ENCODE peak calls at places on chromosomes 6 and 20, in eight cellular contexts. H is RWPE1; X is lower lobe of right lung; U is heart right ventricle; Z is right lobe of liver; L is fibroblast of lung; D is progenitor cell of endocrine pancreas; I is activated CD8-positive, alpha-beta T cell treated with anti-CD3 and anti-CD28 coated beads for 36 hours. R is an unnamed sample.

GRCh38 chr6:157019115-157019628 is 242.0 kb downstream of the ARID1B start:
- DNase-seq in H (no peak), D (no peak), Z (no peak), I (no peak), U (no peak), L (no peak), X (no peak), R (no peak)

GRCh38 chr20:53085720-53086119 is 113.6 kb downstream of the TSHZ2 start:
- DNase-seq in I (no peak), D (no peak), X (no peak), Z (no peak), U (no peak), H (no peak), L (no peak), R (no peak)

GRCh38 chr6:149082320-149082719 is 235.2 kb upstream of the TAB2 start:
- DNase-seq in H (peak), D (peak), X (peak), I (peak), L (peak), Z (peak), U (peak), R (peak)

GRCh38 chr6:152948150-152948768 is 34.6 kb downstream of the FBXO5 start:
- DNase-seq in H (peak), I (no peak), U (peak), Z (no peak), D (no peak), L (peak), X (no peak), R (peak)

GRCh38 chr6:139539852-139540251 is 165.4 kb upstream of the CITED2 start:
- DNase-seq in L (peak), X (peak), H (peak), U (peak), D (no peak), Z (no peak), I (no peak), R (no peak)

GRCh38 chr20:50048420-50049166 is 64.4 kb downstream of the UBE2V1 start:
- DNase-seq in H (no peak), L (peak), I (peak), D (no peak), X (no peak), U (no peak), Z (no peak), R (no peak)

GRCh38 chr20:35762461-35762860 is 9.4 kb upstream of the PHF20 start:
- DNase-seq in L (no peak), I (no peak), D (no peak), Z (no peak), U (no peak), X (no peak), H (no peak), R (no peak)

GRCh38 chr20:39576786-39577185 is 614.6 kb downstream of the DHX35 start:
- DNase-seq in H (no peak), D (no peak), Z (no peak), X (no peak), L (no peak), I (no peak), U (no peak), R (no peak)

GRCh38 chr6:167683028-167683862 is 143.5 kb upstream of the AFDN start:
- DNase-seq in X (no peak), I (no peak), U (peak), D (no peak), Z (peak), L (peak), H (peak), R (no peak)

GRCh38 chr6:127207591-127208120 is 59.0 kb upstream of the RNF146 start:
- DNase-seq in X (no peak), L (peak), Z (no peak), D (no peak), U (no peak), H (no peak), I (no peak), R (no peak)

GRCh38 chr6:82273295-82273694 is 25.8 kb upstream of the IBTK start:
- DNase-seq in H (no peak), I (no peak), Z (no peak), X (no peak), D (no peak), U (no peak), L (no peak), R (no peak)

GRCh38 chr6:11007715-11008608 is 36.1 kb downstream of the ELOVL2 start:
- DNase-seq in Z (no peak), L (peak), D (no peak), H (peak), X (no peak), U (no peak), I (no peak), R (no peak)

GRCh38 chr6:82741996-82742385 is 323.6 kb downstream of the UBE3D start:
- DNase-seq in Z (no peak), X (no peak), I (no peak), H (no peak), D (no peak), U (no peak), L (no peak), R (no peak)

GRCh38 chr6:84411060-84411629 is 183.7 kb upstream of the CEP162 start:
- DNase-seq in X (no peak), I (no peak), L (peak), D (no peak), H (peak), U (no peak), Z (no peak), R (no peak)

GRCh38 chr20:58715709-58716475 is 23.3 kb downstream of the NPEPL1 start:
- DNase-seq in D (no peak), X (no peak), U (no peak), Z (peak), H (no peak), I (no peak), L (no peak), R (peak)

GRCh38 chr20:24720957-24721356 is 228.1 kb upstream of the CST7 start:
- DNase-seq in Z (no peak), I (no peak), H (no peak), X (no peak), D (no peak), L (no peak), U (no peak), R (no peak)

GRCh38 chr6:100237881-100238280 is 226.8 kb downstream of the SIM1 start:
- DNase-seq in Z (no peak), L (peak), U (no peak), D (no peak), I (no peak), X (no peak), H (no peak), R (no peak)

GRCh38 chr6:149925253-149925973 is 2.5 kb upstream of the RAET1G start:
- DNase-seq in U (no peak), D (no peak), X (peak), L (peak), I (no peak), Z (no peak), H (no peak), R (no peak)

DNA sequence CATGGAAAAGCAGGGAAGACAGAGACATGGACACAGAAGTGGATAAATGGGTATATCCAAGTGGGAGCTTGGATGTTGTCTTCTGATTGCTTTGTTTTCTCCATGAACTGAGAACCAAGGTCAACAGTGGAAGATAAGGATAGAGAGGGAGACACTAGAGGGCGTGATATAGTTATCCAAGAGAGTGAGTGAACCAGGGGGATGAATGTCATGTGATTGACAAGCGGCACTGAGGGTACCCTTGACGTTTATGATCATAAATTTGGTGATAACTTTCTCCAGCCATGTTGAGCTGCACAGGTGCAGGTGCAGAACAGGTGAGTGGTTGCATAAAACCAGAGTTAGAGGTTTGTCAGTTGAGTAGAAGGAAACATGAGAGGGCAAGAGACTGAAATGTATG is 20.7 kb downstream of the EBF4 start:
- DNase-seq in Z (no peak), L (no peak), X (no peak), H (no peak), U (no peak), D (no peak), I (no peak), R (no peak)
- TF ChIP-seq CTCF in Z (peak), L (peak), X (peak), H (no peak), U (no peak), D (no peak), I (peak), R (peak)

GRCh38 chr6:24600903-24601302 is 45.1 kb downstream of the KIAA0319 start:
- DNase-seq in U (no peak), L (no peak), Z (no peak), I (peak), D (no peak), X (no peak), H (no peak), R (no peak)
- TF ChIP-seq CTCF in U (no peak), L (no peak), Z (no peak), I (no peak), D (no peak), X (no peak), H (no peak), R (peak)

GRCh38 chr6:158655569-158656450 is 6.0 kb downstream of the SYTL3 start:
- DNase-seq in D (no peak), L (no peak), U (no peak), X (peak), H (no peak), I (no peak), Z (no peak), R (no peak)

GRCh38 chr6:158661156-158661555 is 11.3 kb downstream of the SYTL3 start:
- DNase-seq in X (no peak), I (no peak), D (no peak), U (no peak), L (no peak), Z (no peak), H (no peak), R (no peak)

GRCh38 chr6:158663465-158664167 is 13.8 kb downstream of the SYTL3 start:
- DNase-seq in H (no peak), L (no peak), Z (no peak), U (no peak), D (no peak), I (no peak), X (no peak), R (no peak)

GRCh38 chr6:158662607-158663464 is 13.0 kb downstream of the SYTL3 start:
- DNase-seq in X (no peak), U (no peak), D (no peak), I (no peak), H (no peak), L (peak), Z (no peak), R (no peak)

GRCh38 chr6:158660331-158660730 is 10.5 kb downstream of the SYTL3 start:
- DNase-seq in L (no peak), X (peak), I (peak), D (no peak), Z (no peak), H (peak), U (no peak), R (peak)
- TF ChIP-seq CTCF in L (peak), X (peak), I (peak), D (peak), Z (peak), H (peak), U (peak), R (peak)

GRCh38 chr6:14711056-14711703 is 534.7 kb upstream of the JARID2 start:
- DNase-seq in U (peak), X (no peak), I (peak), L (peak), H (peak), Z (no peak), D (no peak), R (peak)
- TF ChIP-seq CTCF in U (peak), X (peak), I (peak), L (peak), H (no peak), Z (peak), D (peak), R (peak)

GRCh38 chr6:113959235-113959634 is 11.7 kb downstream of the HDAC2 start:
- DNase-seq in H (no peak), U (no peak), Z (no peak), D (no peak), X (no peak), I (no peak), L (no peak), R (no peak)

GRCh38 chr6:113960795-113961194 is 10.2 kb downstream of the HDAC2 start:
- DNase-seq in Z (no peak), D (no peak), H (no peak), U (no peak), I (no peak), X (no peak), L (no peak), R (no peak)
- TF ChIP-seq CTCF in Z (no peak), D (no peak), H (no peak), U (no peak), I (no peak), X (no peak), L (no peak), R (no peak)

GRCh38 chr20:32285082-32285620 is 7.7 kb downstream of the KIF3B start:
- DNase-seq in X (no peak), U (no peak), D (no peak), H (no peak), I (peak), L (no peak), Z (no peak), R (peak)

GRCh38 chr20:32288225-32288849 is 10.9 kb downstream of the KIF3B start:
- DNase-seq in X (no peak), Z (no peak), L (no peak), D (no peak), H (no peak), U (no peak), I (no peak), R (no peak)

GRCh38 chr20:32289661-32290431 is 12.4 kb downstream of the KIF3B start:
- DNase-seq in U (no peak), Z (peak), X (no peak), L (no peak), D (no peak), I (no peak), H (no peak), R (no peak)

GRCh38 chr20:32285621-32286334 is 8.3 kb downstream of the KIF3B start:
- DNase-seq in X (no peak), D (no peak), L (peak), Z (no peak), H (no peak), U (peak), I (peak), R (peak)

DNA sequence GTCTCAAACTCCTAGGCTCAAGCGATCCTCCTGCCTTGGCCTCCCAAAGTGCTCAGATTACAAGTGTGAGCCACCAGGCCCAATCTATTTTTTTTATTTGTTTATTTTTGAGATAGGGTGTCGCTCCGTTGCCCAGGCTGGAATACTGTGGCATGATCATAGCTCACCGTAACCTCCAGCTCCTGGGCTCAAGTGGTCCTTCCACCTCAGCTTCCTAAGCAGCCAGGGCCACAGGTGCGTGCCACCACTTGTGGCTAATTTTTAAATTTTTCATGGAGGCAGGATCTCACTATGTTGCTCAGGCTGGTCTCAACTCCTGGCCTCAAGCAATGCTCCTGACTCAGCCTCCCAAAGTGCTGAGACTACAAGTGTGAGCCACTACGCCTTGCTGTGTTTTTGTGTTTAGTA is 9.8 kb downstream of the KIF3B start:
- DNase-seq in D (no peak), X (no peak), U (no peak), L (no peak), Z (no peak), I (no peak), H (no peak), R (no peak)
- TF ChIP-seq CTCF in D (no peak), X (no peak), U (no peak), L (no peak), Z (no peak), I (no peak), H (no peak), R (no peak)